ENCODE peak calls at places on chromosomes 3 and 15, in seven cellular contexts. M, X, G, L, Y, A and Q are unnamed samples.

GRCh38 chr3:36904641-36905040 is 40.2 kb downstream of the TRANK1 start:
- DNase-seq in M (no peak), X (peak), G (no peak), L (no peak), Y (no peak), A (no peak), Q (no peak)

GRCh38 chr3:134761213-134761612 is 33.8 kb upstream of the EPHB1 start:
- DNase-seq in M (no peak), X (no peak), G (no peak), L (no peak), Y (no peak), A (no peak), Q (no peak)

GRCh38 chr3:4752201-4753072 is 226.8 kb upstream of the BHLHE40 start:
- DNase-seq in M (peak), X (no peak), G (no peak), L (no peak), Y (no peak), A (no peak), Q (no peak)

GRCh38 chr3:197590313-197590962 is 34.7 kb upstream of the BDH1 start:
- DNase-seq in M (peak), X (peak), G (no peak), L (no peak), Y (no peak), A (no peak), Q (no peak)

GRCh38 chr15:72340366-72340765 is 20.4 kb upstream of the CELF6 start:
- DNase-seq in M (no peak), X (no peak), G (no peak), L (no peak), Y (no peak), A (no peak), Q (no peak)

GRCh38 chr15:88725305-88726220 is 77.7 kb upstream of the ACAN start:
- DNase-seq in M (no peak), X (no peak), G (no peak), L (no peak), Y (no peak), A (no peak), Q (no peak)

GRCh38 chr3:112042842-112043280 is 8.3 kb downstream of the TMPRSS7 start:
- DNase-seq in M (no peak), X (peak), G (no peak), L (no peak), Y (no peak), A (no peak), Q (no peak)

GRCh38 chr3:99579246-99579645 is 59.1 kb upstream of the COL8A1 start:
- DNase-seq in M (no peak), X (no peak), G (peak), L (peak), Y (no peak), A (no peak), Q (peak)

GRCh38 chr3:126474498-126475410 is 937 bp downstream of the ZXDC start:
- DNase-seq in M (peak), X (peak), G (no peak), L (peak), Y (peak), A (peak), Q (no peak)

GRCh38 chr3:37171144-37171543 is 3.2 kb downstream of the LRRFIP2 start:
- DNase-seq in M (no peak), X (no peak), G (no peak), L (no peak), Y (no peak), A (no peak), Q (no peak)

GRCh38 chr3:123028233-123028828 is 768 bp upstream of the SEMA5B start:
- DNase-seq in M (peak), X (peak), G (no peak), L (peak), Y (no peak), A (peak), Q (peak)

GRCh38 chr3:127915115-127915936 is at the start of gene KBTBD12:
- DNase-seq in M (peak), X (no peak), G (no peak), L (no peak), Y (no peak), A (no peak), Q (no peak)

GRCh38 chr3:124780767-124781485 is 50.7 kb downstream of the UMPS start:
- DNase-seq in M (peak), X (no peak), G (no peak), L (peak), Y (no peak), A (no peak), Q (no peak)

GRCh38 chr15:85318048-85318731 is 62.2 kb upstream of the AKAP13 start:
- DNase-seq in M (peak), X (peak), G (no peak), L (peak), Y (no peak), A (peak), Q (peak)

GRCh38 chr15:74809951-74810350 is 2.7 kb upstream of the LMAN1L start:
- DNase-seq in M (no peak), X (no peak), G (no peak), L (no peak), Y (no peak), A (no peak), Q (peak)

GRCh38 chr15:57947781-57948180 is 117.7 kb downstream of the ALDH1A2 start:
- DNase-seq in M (no peak), X (no peak), G (no peak), L (no peak), Y (no peak), A (no peak), Q (no peak)

GRCh38 chr3:109702252-109702651 is 364.9 kb upstream of the DPPA4 start:
- DNase-seq in M (no peak), X (no peak), G (no peak), L (peak), Y (no peak), A (peak), Q (no peak)

GRCh38 chr15:79676621-79677020 is 220.2 kb downstream of the MTHFS start:
- DNase-seq in M (no peak), X (no peak), G (no peak), L (no peak), Y (no peak), A (no peak), Q (no peak)

GRCh38 chr15:89136818-89137772 is 48.8 kb downstream of the ABHD2 start:
- DNase-seq in M (peak), X (no peak), G (no peak), L (no peak), Y (no peak), A (no peak), Q (no peak)

GRCh38 chr15:66927326-66928077 is 137.9 kb upstream of the SMAD3 start:
- DNase-seq in M (no peak), X (no peak), G (no peak), L (no peak), Y (no peak), A (no peak), Q (no peak)

GRCh38 chr3:170656293-170656692 is 70.4 kb upstream of the SLC7A14 start:
- DNase-seq in M (no peak), X (no peak), G (no peak), L (no peak), Y (no peak), A (no peak), Q (no peak)

GRCh38 chr15:63157891-63158431 is 684 bp upstream of the RPS27L start:
- DNase-seq in M (peak), X (peak), G (peak), L (peak), Y (no peak), A (peak), Q (peak)

GRCh38 chr3:14528081-14528480 is 12.1 kb downstream of the GRIP2 start:
- DNase-seq in M (no peak), X (no peak), G (no peak), L (no peak), Y (no peak), A (no peak), Q (no peak)

GRCh38 chr3:97950360-97950759 is 21.9 kb downstream of the RIOX2 start:
- DNase-seq in M (no peak), X (no peak), G (no peak), L (no peak), Y (no peak), A (no peak), Q (no peak)

GRCh38 chr15:91291673-91292072 is 191.6 kb downstream of the SV2B start:
- DNase-seq in M (no peak), X (no peak), G (no peak), L (no peak), Y (no peak), A (no peak), Q (no peak)

GRCh38 chr3:161104561-161105551 is at the start of gene B3GALNT1:
- DNase-seq in M (no peak), X (peak), G (peak), L (peak), Y (no peak), A (peak), Q (no peak)

GRCh38 chr15:67836134-67836455 is 3.8 kb downstream of the RNU6-1 start:
- DNase-seq in M (no peak), X (no peak), G (no peak), L (no peak), Y (no peak), A (peak), Q (no peak)

GRCh38 chr3:155805204-155805801 is 775 bp downstream of the C3orf33 start:
- DNase-seq in M (peak), X (peak), G (no peak), L (peak), Y (no peak), A (peak), Q (no peak)